ENCODE peak calls at places on chromosomes 2 and 18, in ten cellular contexts. S is endothelial cell; O is globus pallidus; H is HEK293T; N is stimulated activated CD8-positive, alpha-beta memory T cell treated with anti-CD3 and anti-CD28 coated beads, Interleukin-4, amount 100 ng/mL, for 24 hours; V is activated naive CD4-positive, alpha-beta T cell treated with Interleukin-2 at 50 U/mL for 16 hours; P is NCI-H1436; J is stimulated activated naive CD4-positive, alpha-beta T cell; E is CD4-positive, alpha-beta T cell; I is Peyer's patch. A is an unnamed sample.

GRCh38 chr2:130369589-130370341 is 13.9 kb downstream of the PTPN18 start:
- DNase-seq in S (no peak), O (no peak), H (no peak), N (no peak), V (no peak), P (no peak), J (no peak), E (no peak), I (no peak), A (no peak)

GRCh38 chr18:35030234-35030989 is 10.8 kb upstream of the MAPRE2 start:
- DNase-seq in S (no peak), O (no peak), H (no peak), N (no peak), V (no peak), P (no peak), J (peak), E (peak), I (peak), A (no peak)

GRCh38 chr18:76528477-76529432 is 33.7 kb upstream of the ZNF516 start:
- DNase-seq in S (peak), O (no peak), H (no peak), N (no peak), V (no peak), P (peak), J (no peak), E (no peak), I (peak), A (no peak)

GRCh38 chr2:144382848-144383247 is 137.1 kb downstream of the ZEB2 start:
- DNase-seq in S (no peak), O (no peak), H (no peak), N (no peak), V (no peak), P (no peak), J (no peak), E (no peak), I (no peak), A (no peak)

GRCh38 chr2:95025406-95026319 is at the start of gene MAL:
- DNase-seq in S (peak), O (peak), H (no peak), N (peak), V (peak), P (no peak), J (peak), E (peak), I (peak), A (peak)

GRCh38 chr18:77346446-77346845 is 96.8 kb downstream of the GALR1 start:
- DNase-seq in S (no peak), O (no peak), H (no peak), N (no peak), V (no peak), P (no peak), J (no peak), E (no peak), I (no peak), A (no peak)

GRCh38 chr2:27959496-27959895 is 69.0 kb downstream of the BABAM2 start:
- DNase-seq in S (no peak), O (peak), H (no peak), N (no peak), V (no peak), P (no peak), J (no peak), E (no peak), I (peak), A (no peak)

GRCh38 chr2:68251855-68252406 is 401 bp downstream of the PPP3R1 start:
- DNase-seq in S (peak), O (no peak), H (peak), N (peak), V (peak), P (no peak), J (peak), E (peak), I (peak), A (no peak)

GRCh38 chr2:165898381-165898780 is 55.2 kb downstream of the TTC21B start:
- DNase-seq in S (no peak), O (no peak), H (no peak), N (no peak), V (no peak), P (no peak), J (no peak), E (no peak), I (no peak), A (no peak)

GRCh38 chr18:49178736-49179135 is 228.0 kb upstream of the SMAD7 start:
- DNase-seq in S (peak), O (peak), H (peak), N (no peak), V (no peak), P (no peak), J (no peak), E (no peak), I (peak), A (no peak)